ENCODE peak calls at places on chromosomes 6 and 20, in eight cellular contexts. One of them, this sample, is unnamed.

GRCh38 chr6:34143884-34144580 is 1.9 kb downstream of the GRM4 start:
- DNase-seq in fibroblast of pulmonary artery: no peak
- DNase-seq in OCI-LY7: peak
- DNase-seq in psoas muscle: peak
- DNase-seq in fibroblast of the aortic adventitia: no peak
- DNase-seq in GM13977: peak
- DNase-seq in tibial nerve: no peak
- DNase-seq in upper lobe of left lung: no peak
- DNase-seq in this sample: no peak

GRCh38 chr6:296151-297122 is 4.2 kb downstream of the DUSP22 start:
- DNase-seq in tibial nerve: no peak
- DNase-seq in upper lobe of left lung: peak
- DNase-seq in GM13977: peak
- DNase-seq in fibroblast of pulmonary artery: peak
- DNase-seq in OCI-LY7: peak
- DNase-seq in fibroblast of the aortic adventitia: peak
- DNase-seq in psoas muscle: no peak
- DNase-seq in this sample: no peak

GRCh38 chr20:20712004-20712473 is 405 bp downstream of the RALGAPA2 start:
- DNase-seq in fibroblast of pulmonary artery: no peak
- DNase-seq in OCI-LY7: no peak
- DNase-seq in fibroblast of the aortic adventitia: no peak
- DNase-seq in upper lobe of left lung: peak
- DNase-seq in GM13977: no peak
- DNase-seq in psoas muscle: no peak
- DNase-seq in tibial nerve: no peak
- DNase-seq in this sample: no peak

GRCh38 chr6:3409699-3410384 is 47.0 kb downstream of the SLC22A23 start:
- DNase-seq in psoas muscle: no peak
- DNase-seq in tibial nerve: no peak
- DNase-seq in fibroblast of pulmonary artery: peak
- DNase-seq in fibroblast of the aortic adventitia: no peak
- DNase-seq in GM13977: no peak
- DNase-seq in OCI-LY7: no peak
- DNase-seq in upper lobe of left lung: peak
- DNase-seq in this sample: no peak

GRCh38 chr6:90650041-90650948 is 63.4 kb upstream of the MAP3K7 start:
- DNase-seq in tibial nerve: no peak
- DNase-seq in fibroblast of the aortic adventitia: no peak
- DNase-seq in OCI-LY7: no peak
- DNase-seq in psoas muscle: no peak
- DNase-seq in GM13977: no peak
- DNase-seq in fibroblast of pulmonary artery: no peak
- DNase-seq in upper lobe of left lung: no peak
- DNase-seq in this sample: no peak

GRCh38 chr6:117829594-117830319 is 77.3 kb upstream of the SLC35F1 start:
- DNase-seq in upper lobe of left lung: no peak
- DNase-seq in tibial nerve: no peak
- DNase-seq in GM13977: peak
- DNase-seq in OCI-LY7: no peak
- DNase-seq in psoas muscle: no peak
- DNase-seq in fibroblast of the aortic adventitia: peak
- DNase-seq in fibroblast of pulmonary artery: peak
- DNase-seq in this sample: no peak

GRCh38 chr6:16243055-16243454 is 4.7 kb downstream of the GMPR start:
- DNase-seq in fibroblast of the aortic adventitia: peak
- DNase-seq in tibial nerve: no peak
- DNase-seq in upper lobe of left lung: no peak
- DNase-seq in GM13977: no peak
- DNase-seq in OCI-LY7: no peak
- DNase-seq in psoas muscle: peak
- DNase-seq in fibroblast of pulmonary artery: peak
- DNase-seq in this sample: no peak

GRCh38 chr6:9250852-9251251 is 815.5 kb upstream of the SLC35B3 start:
- DNase-seq in psoas muscle: no peak
- DNase-seq in tibial nerve: no peak
- DNase-seq in OCI-LY7: peak
- DNase-seq in upper lobe of left lung: peak
- DNase-seq in GM13977: peak
- DNase-seq in fibroblast of pulmonary artery: peak
- DNase-seq in fibroblast of the aortic adventitia: peak
- DNase-seq in this sample: no peak

GRCh38 chr6:135086414-135086764 is 31.8 kb upstream of the HBS1L start:
- DNase-seq in psoas muscle: no peak
- DNase-seq in fibroblast of the aortic adventitia: no peak
- DNase-seq in fibroblast of pulmonary artery: no peak
- DNase-seq in OCI-LY7: no peak
- DNase-seq in GM13977: no peak
- DNase-seq in upper lobe of left lung: no peak
- DNase-seq in tibial nerve: no peak
- DNase-seq in this sample: no peak

GRCh38 chr6:15213838-15214398 is 32.0 kb upstream of the JARID2 start:
- DNase-seq in upper lobe of left lung: no peak
- DNase-seq in OCI-LY7: no peak
- DNase-seq in fibroblast of pulmonary artery: no peak
- DNase-seq in psoas muscle: no peak
- DNase-seq in fibroblast of the aortic adventitia: no peak
- DNase-seq in GM13977: no peak
- DNase-seq in tibial nerve: no peak
- DNase-seq in this sample: no peak

GRCh38 chr20:61699184-61700066 is 366.3 kb downstream of the TAF4 start:
- DNase-seq in fibroblast of pulmonary artery: no peak
- DNase-seq in upper lobe of left lung: no peak
- DNase-seq in fibroblast of the aortic adventitia: no peak
- DNase-seq in GM13977: no peak
- DNase-seq in OCI-LY7: no peak
- DNase-seq in tibial nerve: no peak
- DNase-seq in psoas muscle: no peak
- DNase-seq in this sample: no peak

GRCh38 chr6:48141975-48142374 is 31.0 kb upstream of the PTCHD4 start:
- DNase-seq in fibroblast of the aortic adventitia: no peak
- DNase-seq in psoas muscle: no peak
- DNase-seq in tibial nerve: no peak
- DNase-seq in GM13977: no peak
- DNase-seq in OCI-LY7: no peak
- DNase-seq in fibroblast of pulmonary artery: no peak
- DNase-seq in upper lobe of left lung: no peak
- DNase-seq in this sample: no peak

GRCh38 chr6:130761286-130761685 is 65.9 kb upstream of the SMLR1 start:
- DNase-seq in OCI-LY7: no peak
- DNase-seq in GM13977: no peak
- DNase-seq in psoas muscle: no peak
- DNase-seq in upper lobe of left lung: no peak
- DNase-seq in fibroblast of pulmonary artery: no peak
- DNase-seq in tibial nerve: no peak
- DNase-seq in fibroblast of the aortic adventitia: no peak
- DNase-seq in this sample: no peak

GRCh38 chr20:50077818-50078601 is 34.9 kb downstream of the UBE2V1 start:
- DNase-seq in fibroblast of the aortic adventitia: no peak
- DNase-seq in OCI-LY7: no peak
- DNase-seq in psoas muscle: no peak
- DNase-seq in fibroblast of pulmonary artery: no peak
- DNase-seq in GM13977: no peak
- DNase-seq in upper lobe of left lung: no peak
- DNase-seq in tibial nerve: no peak
- DNase-seq in this sample: no peak

GRCh38 chr20:17298169-17298568 is 71.3 kb downstream of the PCSK2 start:
- DNase-seq in tibial nerve: no peak
- DNase-seq in OCI-LY7: no peak
- DNase-seq in psoas muscle: no peak
- DNase-seq in fibroblast of pulmonary artery: no peak
- DNase-seq in upper lobe of left lung: no peak
- DNase-seq in GM13977: no peak
- DNase-seq in fibroblast of the aortic adventitia: no peak
- DNase-seq in this sample: no peak

GRCh38 chr6:8608737-8609136 is 173.4 kb upstream of the SLC35B3 start:
- DNase-seq in fibroblast of the aortic adventitia: no peak
- DNase-seq in OCI-LY7: no peak
- DNase-seq in fibroblast of pulmonary artery: no peak
- DNase-seq in psoas muscle: no peak
- DNase-seq in GM13977: no peak
- DNase-seq in tibial nerve: no peak
- DNase-seq in upper lobe of left lung: no peak
- DNase-seq in this sample: no peak

GRCh38 chr20:56715309-56715708 is 86.2 kb downstream of the TFAP2C start:
- DNase-seq in psoas muscle: no peak
- DNase-seq in tibial nerve: no peak
- DNase-seq in GM13977: no peak
- DNase-seq in fibroblast of the aortic adventitia: no peak
- DNase-seq in OCI-LY7: no peak
- DNase-seq in upper lobe of left lung: no peak
- DNase-seq in fibroblast of pulmonary artery: no peak
- DNase-seq in this sample: no peak

GRCh38 chr6:21201181-21201580 is 392.4 kb upstream of the SOX4 start:
- DNase-seq in upper lobe of left lung: no peak
- DNase-seq in tibial nerve: no peak
- DNase-seq in fibroblast of the aortic adventitia: no peak
- DNase-seq in psoas muscle: no peak
- DNase-seq in GM13977: no peak
- DNase-seq in fibroblast of pulmonary artery: no peak
- DNase-seq in OCI-LY7: no peak
- DNase-seq in this sample: no peak

GRCh38 chr20:3203315-3204123 is 963 bp downstream of the DDRGK1 start:
- DNase-seq in GM13977: peak
- DNase-seq in fibroblast of the aortic adventitia: peak
- DNase-seq in OCI-LY7: peak
- DNase-seq in tibial nerve: no peak
- DNase-seq in psoas muscle: no peak
- DNase-seq in fibroblast of pulmonary artery: no peak
- DNase-seq in upper lobe of left lung: peak
- DNase-seq in this sample: no peak

GRCh38 chr6:35831257-35832007 is 26.3 kb downstream of the LHFPL5 start:
- DNase-seq in tibial nerve: no peak
- DNase-seq in upper lobe of left lung: no peak
- DNase-seq in psoas muscle: no peak
- DNase-seq in fibroblast of pulmonary artery: no peak
- DNase-seq in GM13977: no peak
- DNase-seq in fibroblast of the aortic adventitia: no peak
- DNase-seq in OCI-LY7: no peak
- DNase-seq in this sample: no peak

GRCh38 chr6:122128445-122128844 is 271.0 kb upstream of the HSF2 start:
- DNase-seq in fibroblast of pulmonary artery: no peak
- DNase-seq in tibial nerve: no peak
- DNase-seq in GM13977: no peak
- DNase-seq in fibroblast of the aortic adventitia: no peak
- DNase-seq in OCI-LY7: no peak
- DNase-seq in psoas muscle: no peak
- DNase-seq in upper lobe of left lung: no peak
- DNase-seq in this sample: no peak

GRCh38 chr6:42532038-42532669 is 31.7 kb upstream of the UBR2 start:
- DNase-seq in fibroblast of the aortic adventitia: peak
- DNase-seq in upper lobe of left lung: no peak
- DNase-seq in psoas muscle: no peak
- DNase-seq in fibroblast of pulmonary artery: peak
- DNase-seq in tibial nerve: no peak
- DNase-seq in OCI-LY7: peak
- DNase-seq in GM13977: peak
- DNase-seq in this sample: no peak

GRCh38 chr6:22349528-22349927 is 52.7 kb upstream of the PRL start:
- DNase-seq in fibroblast of the aortic adventitia: no peak
- DNase-seq in fibroblast of pulmonary artery: no peak
- DNase-seq in upper lobe of left lung: no peak
- DNase-seq in GM13977: no peak
- DNase-seq in tibial nerve: no peak
- DNase-seq in OCI-LY7: no peak
- DNase-seq in psoas muscle: no peak
- DNase-seq in this sample: no peak

GRCh38 chr6:22349051-22349450 is 52.2 kb upstream of the PRL start:
- DNase-seq in tibial nerve: no peak
- DNase-seq in upper lobe of left lung: no peak
- DNase-seq in fibroblast of pulmonary artery: no peak
- DNase-seq in GM13977: no peak
- DNase-seq in OCI-LY7: no peak
- DNase-seq in psoas muscle: no peak
- DNase-seq in fibroblast of the aortic adventitia: no peak
- DNase-seq in this sample: no peak

GRCh38 chr6:22343864-22344263 is 47.0 kb upstream of the PRL start:
- DNase-seq in fibroblast of pulmonary artery: no peak
- DNase-seq in OCI-LY7: no peak
- DNase-seq in GM13977: no peak
- DNase-seq in psoas muscle: no peak
- DNase-seq in tibial nerve: no peak
- DNase-seq in fibroblast of the aortic adventitia: no peak
- DNase-seq in upper lobe of left lung: no peak
- DNase-seq in this sample: no peak
- TF ChIP-seq CTCF in fibroblast of pulmonary artery: no peak
- TF ChIP-seq CTCF in OCI-LY7: peak
- TF ChIP-seq CTCF in GM13977: no peak
- TF ChIP-seq CTCF in psoas muscle: no peak
- TF ChIP-seq CTCF in tibial nerve: no peak
- TF ChIP-seq CTCF in fibroblast of the aortic adventitia: no peak
- TF ChIP-seq CTCF in upper lobe of left lung: no peak
- TF ChIP-seq CTCF in this sample: no peak

GRCh38 chr6:112086744-112087135 is 542 bp downstream of the TUBE1 start:
- DNase-seq in psoas muscle: no peak
- DNase-seq in tibial nerve: no peak
- DNase-seq in OCI-LY7: peak
- DNase-seq in upper lobe of left lung: no peak
- DNase-seq in GM13977: peak
- DNase-seq in fibroblast of the aortic adventitia: peak
- DNase-seq in fibroblast of pulmonary artery: peak
- DNase-seq in this sample: no peak
- TF ChIP-seq CTCF in psoas muscle: no peak
- TF ChIP-seq CTCF in tibial nerve: no peak
- TF ChIP-seq CTCF in OCI-LY7: peak
- TF ChIP-seq CTCF in upper lobe of left lung: peak
- TF ChIP-seq CTCF in GM13977: no peak
- TF ChIP-seq CTCF in fibroblast of the aortic adventitia: peak
- TF ChIP-seq CTCF in fibroblast of pulmonary artery: peak
- TF ChIP-seq CTCF in this sample: no peak

GRCh38 chr6:125749112-125749863 is at the start of gene HEY2:
- DNase-seq in upper lobe of left lung: peak
- DNase-seq in GM13977: peak
- DNase-seq in tibial nerve: peak
- DNase-seq in psoas muscle: peak
- DNase-seq in OCI-LY7: peak
- DNase-seq in fibroblast of the aortic adventitia: peak
- DNase-seq in fibroblast of pulmonary artery: peak
- DNase-seq in this sample: peak
- TF ChIP-seq CTCF in upper lobe of left lung: peak
- TF ChIP-seq CTCF in GM13977: no peak
- TF ChIP-seq CTCF in tibial nerve: no peak
- TF ChIP-seq CTCF in psoas muscle: no peak
- TF ChIP-seq CTCF in OCI-LY7: peak
- TF ChIP-seq CTCF in fibroblast of the aortic adventitia: no peak
- TF ChIP-seq CTCF in fibroblast of pulmonary artery: no peak
- TF ChIP-seq CTCF in this sample: no peak

DNA sequence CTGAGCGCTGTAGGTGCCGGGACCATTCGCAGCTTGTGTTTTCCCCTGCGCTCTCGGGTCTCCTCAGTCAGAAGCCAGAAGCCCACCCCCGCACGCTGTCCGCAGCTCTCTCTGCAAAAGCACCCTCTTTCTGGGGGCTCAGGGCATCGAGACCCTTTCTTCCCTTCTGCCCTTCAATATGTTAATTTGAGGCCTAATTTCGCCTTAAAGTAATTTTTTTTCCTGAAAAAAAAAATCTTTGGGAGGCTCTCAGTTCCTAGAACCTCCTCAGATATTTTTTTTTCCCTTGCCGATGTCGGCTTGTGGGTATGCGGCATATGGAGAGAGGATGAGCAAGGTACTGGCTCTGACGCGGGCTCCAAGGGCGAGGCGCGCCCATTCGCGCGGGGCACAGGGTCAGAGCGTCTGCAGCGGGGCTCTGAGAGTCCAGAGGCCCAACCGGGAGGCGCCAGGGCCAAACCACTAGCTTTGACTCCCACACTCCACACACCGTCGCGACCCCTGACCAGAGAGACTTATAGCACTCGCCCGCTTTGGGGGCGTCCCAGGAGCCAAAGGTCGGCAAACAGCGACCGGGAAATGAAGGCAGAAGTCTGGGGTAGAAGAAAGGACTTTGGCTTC is 893 bp downstream of the PRDM13 start:
- DNase-seq in OCI-LY7: no peak
- DNase-seq in psoas muscle: no peak
- DNase-seq in fibroblast of pulmonary artery: no peak
- DNase-seq in tibial nerve: no peak
- DNase-seq in fibroblast of the aortic adventitia: no peak
- DNase-seq in upper lobe of left lung: no peak
- DNase-seq in GM13977: no peak
- DNase-seq in this sample: no peak
- TF ChIP-seq CTCF in OCI-LY7: no peak
- TF ChIP-seq CTCF in psoas muscle: no peak
- TF ChIP-seq CTCF in fibroblast of pulmonary artery: no peak
- TF ChIP-seq CTCF in tibial nerve: no peak
- TF ChIP-seq CTCF in fibroblast of the aortic adventitia: no peak
- TF ChIP-seq CTCF in upper lobe of left lung: no peak
- TF ChIP-seq CTCF in GM13977: no peak
- TF ChIP-seq CTCF in this sample: no peak

This sample was measured in natural killer cell.